ENCODE peak calls at places on chromosomes 16 and 17, in seven cellular contexts. J is LNCaP clone FGC, I is DND-41, V is GM13977, P is stomach, Z is astrocyte of the cerebellum, K is colonic mucosa. W is an unnamed sample.

GRCh38 chr16:85449195-85449884 is 163.8 kb upstream of the GSE1 start:
- DNase-seq in V (no peak), Z (no peak), P (peak; percentile 63), K (no peak), I (peak; percentile 90), J (no peak), W (no peak)

GRCh38 chr16:58236231-58236690 is 38.4 kb upstream of the CSNK2A2 start:
- DNase-seq in J (peak; percentile 14), V (peak; percentile 62), I (peak; percentile 78), Z (peak; percentile 15), K (peak; percentile 84), P (peak; percentile 71), W (peak; percentile 76)

GRCh38 chr17:70187383-70187782 is 18.1 kb downstream of the KCNJ2 start:
- DNase-seq in V (no peak), K (no peak), P (no peak), I (no peak), Z (no peak), J (no peak), W (no peak)

GRCh38 chr16:918068-918467 is 52.7 kb downstream of the LMF1 start:
- DNase-seq in I (no peak), V (no peak), P (no peak), Z (no peak), K (peak; percentile 46), J (no peak), W (no peak)

GRCh38 chr16:11586375-11586855 is 304 bp downstream of the LITAF start:
- DNase-seq in I (no peak), J (no peak), K (no peak), Z (no peak), P (no peak), V (peak; percentile 64), W (peak; percentile 28)

GRCh38 chr16:74743668-74744299 is 30.8 kb downstream of the FA2H start:
- DNase-seq in V (no peak), Z (no peak), P (peak; percentile 97), I (no peak), K (peak; percentile 98), J (peak; percentile 78), W (peak; percentile 91)

GRCh38 chr17:1241904-1242303 is 28.3 kb upstream of the BHLHA9 start:
- DNase-seq in V (no peak), P (no peak), Z (peak; percentile 42), I (no peak), J (no peak), K (no peak), W (no peak)

GRCh38 chr16:17470871-17471744 is at the start of gene XYLT1:
- DNase-seq in Z (peak; percentile 60), P (peak; percentile 46), V (no peak), K (peak; percentile 66), I (peak; percentile 71), J (no peak), W (peak; percentile 92)

GRCh38 chr17:75755205-75755901 is 9.6 kb downstream of the GALK1 start:
- DNase-seq in V (no peak), K (no peak), Z (no peak), P (no peak), I (peak; percentile 35), J (no peak), W (no peak)

GRCh38 chr17:35684046-35684802 is 47.2 kb upstream of the RASL10B start:
- DNase-seq in K (no peak), Z (peak; percentile 68), I (no peak), P (no peak), J (no peak), V (no peak), W (no peak)

GRCh38 chr17:29049541-29050150 is 6.7 kb downstream of the PIPOX start:
- DNase-seq in Z (no peak), I (no peak), V (no peak), K (no peak), J (no peak), P (no peak), W (no peak)

GRCh38 chr16:67936124-67936875 is at the start of gene PSMB10:
- DNase-seq in I (no peak), K (peak; percentile 83), P (peak; percentile 41), V (peak; percentile 64), J (no peak), Z (peak; percentile 45), W (peak; percentile 72)

GRCh38 chr17:74151551-74152315 is 51.7 kb upstream of the RPL38 start:
- DNase-seq in P (no peak), I (no peak), K (peak; percentile 12), Z (no peak), J (no peak), V (no peak), W (no peak)

GRCh38 chr16:30065112-30065942 is at the start of gene ALDOA:
- DNase-seq in V (peak; percentile 98), Z (peak; percentile 95), P (peak; percentile 98), K (peak; percentile 99), I (peak; percentile 98), J (peak; percentile 91), W (peak; percentile 99)
- TF ChIP-seq CTCF in V (no peak), Z (no peak), P (no peak), K (no peak), I (no peak), J (peak; percentile 6), W (no peak)

GRCh38 chr17:7668482-7668881 is 17.8 kb downstream of the ATP1B2 start:
- DNase-seq in K (no peak), J (no peak), I (no peak), P (no peak), Z (no peak), V (no peak), W (no peak)

GRCh38 chr17:7674934-7675333 is 12.4 kb downstream of the TP53 start:
- DNase-seq in K (no peak), I (no peak), V (no peak), Z (no peak), P (no peak), J (no peak), W (no peak)

GRCh38 chr17:7676533-7676932 is 10.8 kb downstream of the TP53 start:
- DNase-seq in I (no peak), Z (no peak), J (no peak), K (no peak), P (no peak), V (no peak), W (no peak)

GRCh38 chr17:7677388-7678067 is 9.8 kb downstream of the TP53 start:
- DNase-seq in I (no peak), K (no peak), Z (no peak), V (no peak), J (no peak), P (no peak), W (no peak)

DNA sequence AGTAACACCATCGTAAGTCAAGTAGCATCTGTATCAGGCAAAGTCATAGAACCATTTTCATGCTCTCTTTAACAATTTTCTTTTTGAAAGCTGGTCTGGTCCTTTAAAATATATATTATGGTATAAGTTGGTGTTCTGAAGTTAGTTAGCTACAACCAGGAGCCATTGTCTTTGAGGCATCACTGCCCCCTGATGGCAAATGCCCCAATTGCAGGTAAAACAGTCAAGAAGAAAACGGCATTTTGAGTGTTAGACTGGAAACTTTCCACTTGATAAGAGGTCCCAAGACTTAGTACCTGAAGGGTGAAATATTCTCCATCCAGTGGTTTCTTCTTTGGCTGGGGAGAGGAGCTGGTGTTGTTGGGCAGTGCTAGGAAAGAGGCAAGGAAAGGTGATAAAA is 14.1 kb downstream of the TP53 start:
- DNase-seq in K (peak; percentile 66), V (peak; percentile 47), Z (no peak), J (no peak), P (peak; percentile 31), I (peak; percentile 55), W (no peak)
- TF ChIP-seq CTCF in K (peak; percentile 29), V (peak; percentile 43), Z (peak; percentile 40), J (peak; percentile 51), P (no peak), I (peak; percentile 75), W (peak; percentile 20)

DNA sequence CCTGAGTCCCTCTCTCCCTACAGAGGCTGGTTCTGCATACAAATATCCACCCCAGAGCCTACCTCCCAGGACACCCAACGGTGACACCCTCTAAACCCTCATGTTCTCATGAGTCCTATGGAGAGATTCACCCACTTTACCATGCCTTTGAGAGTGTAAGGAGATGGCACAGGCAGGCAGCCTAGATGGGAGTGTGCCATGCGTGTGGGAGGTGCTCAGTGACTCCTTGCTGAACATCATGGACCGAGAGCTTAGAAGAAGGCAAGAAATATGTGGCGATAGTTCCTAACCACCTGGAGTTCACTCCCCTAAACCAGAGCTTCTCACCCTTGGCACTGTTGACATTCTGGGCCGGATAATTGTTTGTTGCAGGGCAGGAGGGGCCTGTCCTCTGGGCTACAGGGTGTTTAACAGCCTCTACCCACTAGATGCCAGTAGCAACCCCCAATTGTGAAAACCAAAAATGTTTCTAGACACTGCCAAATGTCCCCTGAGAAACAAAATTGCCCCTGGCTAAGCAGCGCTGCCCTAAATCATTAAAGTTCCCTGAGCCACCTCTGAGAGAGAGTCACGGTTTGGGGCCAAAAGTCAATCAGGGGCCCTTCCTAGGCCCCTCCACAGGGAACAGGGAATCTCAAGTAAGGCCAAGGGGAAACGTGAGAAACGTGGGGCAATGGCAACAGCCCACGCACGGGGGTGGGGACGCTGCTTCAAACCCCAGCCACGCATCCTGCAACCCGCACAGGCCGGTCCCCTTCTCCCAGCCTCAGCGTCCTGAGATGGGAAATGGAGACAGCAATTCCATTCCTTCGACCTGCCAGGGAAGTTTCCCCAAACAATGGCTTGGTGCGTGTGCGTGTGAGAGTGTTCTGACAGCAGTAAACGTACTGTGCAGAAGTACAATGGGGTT is 66.8 kb downstream of the C16orf78 start:
- DNase-seq in J (no peak), P (no peak), K (no peak), V (no peak), I (peak; percentile 36), Z (no peak), W (no peak)
- TF ChIP-seq CTCF in J (no peak), P (no peak), K (no peak), V (no peak), I (peak; percentile 67), Z (peak; percentile 31), W (no peak)

GRCh38 chr16:88506723-88507122 is 53.6 kb downstream of the ZFPM1 start:
- DNase-seq in V (no peak), J (no peak), I (no peak), Z (no peak), P (no peak), K (no peak), W (no peak)

GRCh38 chr16:88507231-88507743 is 54.2 kb downstream of the ZFPM1 start:
- DNase-seq in P (peak; percentile 53), J (no peak), V (no peak), K (no peak), Z (no peak), I (no peak), W (no peak)

GRCh38 chr16:88504489-88505404 is 51.7 kb downstream of the ZFPM1 start:
- DNase-seq in K (peak; percentile 42), V (no peak), P (peak; percentile 86), I (no peak), Z (no peak), J (no peak), W (no peak)

GRCh38 chr16:88503771-88504488 is 50.9 kb downstream of the ZFPM1 start:
- DNase-seq in J (no peak), K (no peak), Z (no peak), P (no peak), V (no peak), I (no peak), W (no peak)

DNA sequence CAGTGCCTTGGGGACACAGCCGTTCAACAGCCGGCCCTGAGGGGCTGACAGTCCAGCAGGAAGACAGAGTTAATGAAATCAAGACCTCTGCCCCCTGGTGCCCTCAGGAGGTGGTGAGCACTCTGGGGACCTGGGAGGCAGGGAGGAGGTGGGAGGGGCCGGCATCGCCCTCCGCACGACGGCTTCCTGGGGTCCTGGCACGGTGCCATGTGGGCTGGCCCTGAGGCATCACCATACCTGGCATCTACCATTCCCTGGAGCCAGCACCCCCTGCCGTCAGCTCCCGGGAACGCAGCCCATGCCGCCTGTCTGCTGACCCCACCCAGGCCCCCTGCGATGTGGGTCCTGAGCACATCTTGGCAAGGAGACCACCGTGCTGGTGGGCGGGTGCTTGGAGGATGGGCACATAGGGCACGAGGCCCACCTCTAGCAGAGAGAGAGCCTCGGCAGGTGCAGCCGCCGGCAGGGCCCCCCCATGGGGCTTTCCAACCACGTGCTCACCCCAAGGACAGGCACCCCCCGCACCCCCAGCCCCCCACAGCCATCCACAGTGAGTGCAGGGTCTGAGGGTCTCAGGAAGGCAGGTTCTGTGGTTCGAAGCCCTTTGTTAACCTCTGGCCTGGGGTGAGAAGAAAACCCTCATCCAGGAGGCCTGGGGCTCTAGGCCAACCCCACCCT is 52.5 kb downstream of the ZFPM1 start:
- DNase-seq in P (peak; percentile 88), Z (no peak), J (no peak), I (peak; percentile 48), V (peak; percentile 70), K (peak; percentile 94), W (peak; percentile 62)
- TF ChIP-seq CTCF in P (no peak), Z (peak; percentile 50), J (peak; percentile 78), I (no peak), V (peak; percentile 64), K (peak; percentile 67), W (peak; percentile 49)

W was measured in adrenal gland.